ENCODE peak calls at places on chromosomes 6 and 20, in seven cellular contexts. I, C, D, F, T, R and G are unnamed samples.

GRCh38 chr6:104855507-104855906 is 4.2 kb downstream of the HACE1 start:
- DNase-seq in C (peak; percentile 52), T (no peak), F (peak; percentile 40), R (no peak), D (no peak), I (no peak), G (peak; percentile 20)

GRCh38 chr6:13600036-13600435 is 15.1 kb upstream of the NOL7 start:
- DNase-seq in R (no peak), F (no peak), I (no peak), D (no peak), C (no peak), T (no peak), G (no peak)

GRCh38 chr6:147930743-147931142 is 411.9 kb upstream of the SASH1 start:
- DNase-seq in F (peak; percentile 76), R (no peak), C (no peak), I (no peak), T (no peak), D (no peak), G (no peak)

GRCh38 chr6:81613606-81614005 is 138.9 kb downstream of the TENT5A start:
- DNase-seq in F (peak; percentile 53), T (no peak), C (peak; percentile 88), D (no peak), I (peak; percentile 24), R (no peak), G (peak; percentile 39)

GRCh38 chr6:30894935-30895334 is 10.6 kb downstream of the DDR1 start:
- DNase-seq in I (no peak), R (no peak), D (no peak), F (no peak), T (no peak), C (no peak), G (no peak)

GRCh38 chr6:140440223-140440810 is 1065.9 kb upstream of the CITED2 start:
- DNase-seq in T (no peak), F (no peak), D (no peak), R (no peak), I (no peak), C (no peak), G (no peak)

GRCh38 chr6:11921017-11921438 is 91.1 kb upstream of the HIVEP1 start:
- DNase-seq in D (no peak), R (no peak), F (peak; percentile 93), C (peak; percentile 95), I (peak; percentile 66), T (peak; percentile 53), G (peak; percentile 89)

GRCh38 chr20:4476903-4477302 is 244.8 kb upstream of the PRND start:
- DNase-seq in T (no peak), R (no peak), C (no peak), D (no peak), F (no peak), I (no peak), G (no peak)

GRCh38 chr6:11163932-11164331 is 52.4 kb upstream of the ERVFRD-1 start:
- DNase-seq in I (no peak), C (no peak), T (no peak), F (no peak), R (no peak), D (no peak), G (no peak)

GRCh38 chr20:20409326-20409725 is 41.4 kb downstream of the INSM1 start:
- DNase-seq in C (no peak), I (no peak), F (no peak), D (no peak), R (no peak), T (no peak), G (no peak)

GRCh38 chr20:20406306-20406705 is 38.4 kb downstream of the INSM1 start:
- DNase-seq in C (no peak), R (no peak), I (no peak), D (no peak), T (no peak), F (no peak), G (no peak)

GRCh38 chr20:20410678-20411077 is 42.8 kb downstream of the INSM1 start:
- DNase-seq in F (peak; percentile 26), C (no peak), R (no peak), T (peak; percentile 57), I (no peak), D (no peak), G (no peak)

GRCh38 chr20:20405619-20406018 is 37.7 kb downstream of the INSM1 start:
- DNase-seq in D (no peak), F (no peak), I (no peak), R (no peak), T (no peak), C (no peak), G (no peak)

GRCh38 chr20:20407891-20408805 is 40.2 kb downstream of the INSM1 start:
- DNase-seq in D (no peak), C (peak; percentile 35), I (no peak), R (no peak), T (no peak), F (no peak), G (no peak)
- TF ChIP-seq CTCF in D (no peak), C (peak; percentile 28), I (peak; percentile 46), R (no peak), T (no peak), F (peak; percentile 37), G (peak; percentile 47)

GRCh38 chr20:33862709-33863403 is 51.7 kb downstream of the CHMP4B start:
- DNase-seq in F (peak; percentile 33), R (no peak), T (peak; percentile 62), D (peak; percentile 49), C (peak; percentile 78), I (peak; percentile 41), G (no peak)
- H3K4me3 ChIP-seq in F (no peak overlapping the region), R (no peak overlapping the region), T (no peak overlapping the region), D (no peak overlapping the region), C (no peak overlapping the region), I (peak overlapping the region; percentile 22), G (no peak overlapping the region)

DNA sequence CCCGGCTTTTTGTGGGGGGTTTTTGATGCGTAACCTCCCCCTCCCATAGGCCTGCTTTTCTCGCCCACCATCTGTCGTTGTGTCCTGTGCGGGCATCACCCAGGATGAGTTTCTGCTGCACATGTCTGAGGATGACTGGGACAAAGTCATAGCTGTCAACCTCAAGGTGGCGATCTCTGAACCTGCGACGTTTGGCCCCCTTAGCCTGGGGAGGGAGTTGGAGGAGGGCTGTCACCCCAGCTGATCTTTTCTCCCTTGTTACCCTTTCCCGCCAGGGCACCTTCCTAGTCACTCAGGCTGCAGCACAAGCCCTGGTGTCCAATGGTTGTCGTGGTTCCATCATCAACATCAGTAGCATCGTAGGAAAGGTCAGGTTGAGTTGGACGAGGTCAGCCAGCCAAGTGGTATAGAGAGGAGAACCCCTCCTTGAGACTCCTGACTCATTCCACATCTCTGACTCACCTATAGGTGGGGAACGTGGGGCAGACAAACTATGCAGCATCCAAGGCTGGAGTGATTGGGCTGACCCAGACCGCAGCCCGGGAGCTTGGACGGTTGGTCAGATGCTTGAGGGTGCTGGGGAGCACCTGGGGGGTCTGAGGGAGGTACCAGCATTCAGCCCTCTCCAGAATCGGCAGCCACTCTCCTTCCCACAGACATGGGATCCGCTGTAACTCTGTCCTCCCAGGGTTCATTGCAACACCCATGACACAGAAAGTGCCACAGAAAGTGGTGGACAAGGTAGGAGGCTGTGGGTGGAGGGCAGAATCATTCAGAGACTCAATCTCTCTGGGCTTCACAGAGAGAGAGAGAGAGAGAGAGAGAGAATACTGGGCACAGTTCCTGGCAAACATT is 944 bp downstream of the HSD17B8 start:
- DNase-seq in R (no peak), C (peak; percentile 64), I (no peak), D (no peak), F (peak; percentile 76), T (no peak), G (no peak)
- TF ChIP-seq CTCF in R (no peak), C (no peak), I (no peak), D (no peak), F (no peak), T (no peak), G (no peak)

GRCh38 chr6:75201901-75202672 is 3.8 kb downstream of the COL12A1 start:
- DNase-seq in I (no peak), C (peak; percentile 30), D (peak; percentile 62), F (peak; percentile 45), R (no peak), T (peak; percentile 16), G (no peak)

GRCh38 chr6:75203721-75204120 is 2.1 kb downstream of the COL12A1 start:
- DNase-seq in C (peak; percentile 36), F (no peak), R (no peak), D (peak; percentile 46), T (no peak), I (no peak), G (no peak)

GRCh38 chr6:75201076-75201475 is 4.8 kb downstream of the COL12A1 start:
- DNase-seq in D (no peak), T (no peak), R (no peak), C (no peak), I (no peak), F (no peak), G (no peak)

GRCh38 chr6:75204222-75204958 is 1.5 kb downstream of the COL12A1 start:
- DNase-seq in D (peak; percentile 90), R (no peak), F (peak; percentile 92), C (peak; percentile 96), I (peak; percentile 88), T (peak; percentile 72), G (peak; percentile 59)

GRCh38 chr6:75202676-75203131 is 3.1 kb downstream of the COL12A1 start:
- DNase-seq in D (peak; percentile 43), T (no peak), F (peak; percentile 42), R (no peak), I (no peak), C (peak; percentile 46), G (no peak)
- H3K4me3 ChIP-seq in D (peak overlapping the region; percentile 37), T (peak overlapping the region; percentile 10), F (peak overlapping the region; percentile 51), R (no peak overlapping the region), I (peak overlapping the region; percentile 97), C (peak overlapping the region; percentile 35), G (peak overlapping the region; percentile 88)

DNA sequence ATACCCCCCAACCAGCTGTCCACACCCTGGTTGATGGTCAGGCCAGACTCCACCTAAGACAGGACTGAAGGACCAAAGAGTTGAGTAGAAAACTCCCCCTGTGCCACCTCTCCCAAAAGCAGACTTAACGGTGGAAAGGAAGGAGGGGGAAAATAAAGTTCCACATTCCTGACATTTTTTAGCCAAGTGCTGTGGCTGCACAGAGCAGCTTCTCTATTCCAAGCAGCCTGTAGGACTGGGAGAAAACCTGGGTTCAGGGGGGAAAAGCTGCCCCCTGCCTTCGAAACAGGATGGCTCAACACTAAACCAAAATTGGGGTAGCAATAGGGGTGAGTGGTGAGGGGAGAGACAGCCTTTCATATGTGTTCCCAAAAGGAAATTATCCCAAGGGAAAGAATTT is 3.6 kb downstream of the TRAM2 start:
- DNase-seq in C (no peak), R (no peak), T (no peak), F (no peak), I (no peak), D (no peak), G (no peak)
- TF ChIP-seq CTCF in C (peak; percentile 14), R (no peak), T (no peak), F (no peak), I (no peak), D (no peak), G (peak; percentile 37)